ENCODE peak calls at places on chromosomes 13 and 19, in four cellular contexts. I is gastroesophageal sphincter; S is activated CD4-positive, CD25-positive, alpha-beta regulatory T cell treated with anti-CD3 and anti-CD28 coated beads, Interleukin-2, amount 50 U/mL, for 24 hours; G is stimulated activated naive CD8-positive, alpha-beta T cell treated with anti-CD3 and anti-CD28 coated beads, Interleukin-15, Interleukin-2, amounts not matched to agents 100 U/mL and 50 U/mL, for 24 hours. E is an unnamed sample.

GRCh38 chr19:11434703-11435056 is 241 bp downstream of the ODAD3 start:
- ATAC-seq in G (no peak), S (peak; percentile 0), I (no peak), E (peak; percentile 38)

GRCh38 chr19:17020823-17021222 is 5.8 kb downstream of the CPAMD8 start:
- ATAC-seq in I (no peak), G (no peak), S (no peak), E (peak; percentile 34)

GRCh38 chr19:10861118-10861651 is 10.2 kb upstream of the CARM1 start:
- ATAC-seq in G (no peak), I (no peak), S (peak; percentile 28), E (no peak)

GRCh38 chr13:50376895-50377575 is 361.8 kb downstream of the KCNRG start:
- ATAC-seq in I (no peak), S (no peak), G (no peak), E (no peak)

GRCh38 chr19:3481241-3482090 is 1.1 kb upstream of the SMIM24 start:
- ATAC-seq in S (no peak), I (no peak), G (no peak), E (no peak)

GRCh38 chr19:7861619-7862412 is 12.4 kb downstream of the PRR36 start:
- ATAC-seq in I (no peak), G (peak; percentile 2), S (no peak), E (no peak)

GRCh38 chr13:28540612-28541011 is 45.7 kb upstream of the FLT1 start:
- ATAC-seq in G (peak; percentile 40), I (no peak), S (peak; percentile 50), E (peak; percentile 72)

GRCh38 chr13:97284558-97284957 is 62.4 kb downstream of the MBNL2 start:
- ATAC-seq in S (no peak), I (no peak), G (no peak), E (no peak)

GRCh38 chr19:5993516-5994406 is 15.8 kb upstream of the RANBP3 start:
- ATAC-seq in G (no peak), S (no peak), I (peak; percentile 8), E (no peak)

GRCh38 chr13:98875146-98875729 is 102.6 kb downstream of the DOCK9 start:
- ATAC-seq in G (peak; percentile 48), S (peak; percentile 91), I (no peak), E (peak; percentile 64)

GRCh38 chr13:73544175-73544574 is 485.4 kb downstream of the KLF5 start:
- ATAC-seq in S (no peak), G (no peak), I (no peak), E (no peak)

GRCh38 chr13:24076124-24076523 is 84.4 kb upstream of the SPATA13 start:
- ATAC-seq in I (no peak), G (no peak), S (no peak), E (no peak)

GRCh38 chr19:19334063-19334988 is 13.7 kb downstream of the MAU2 start:
- ATAC-seq in I (no peak), G (no peak), S (no peak), E (no peak)

GRCh38 chr19:10587022-10587838 is at the start of gene AP1M2:
- ATAC-seq in S (no peak), I (no peak), G (no peak), E (no peak)

GRCh38 chr13:109654341-109655205 is 131.8 kb downstream of the IRS2 start:
- ATAC-seq in G (no peak), S (no peak), I (peak; percentile 65), E (no peak)

GRCh38 chr13:40292536-40292935 is 373.9 kb downstream of the FOXO1 start:
- ATAC-seq in G (no peak), I (no peak), S (no peak), E (no peak)

GRCh38 chr19:42555317-42555716 is 27.0 kb upstream of the CEACAM1 start:
- ATAC-seq in I (no peak), G (no peak), S (no peak), E (peak; percentile 14)

GRCh38 chr13:75303295-75303694 is 178.7 kb downstream of the TBC1D4 start:
- ATAC-seq in G (no peak), I (no peak), S (no peak), E (no peak)

GRCh38 chr19:6498294-6499036 is 3.6 kb downstream of the TUBB4A start:
- ATAC-seq in G (no peak), S (no peak), I (no peak), E (no peak)

GRCh38 chr13:112161441-112162301 is 94.7 kb downstream of the SOX1 start:
- ATAC-seq in G (no peak), S (no peak), I (no peak), E (no peak)

GRCh38 chr19:4061683-4062575 is 4.8 kb downstream of the ZBTB7A start:
- ATAC-seq in I (no peak), S (no peak), G (no peak), E (no peak)

GRCh38 chr13:99051768-99052455 is 74.0 kb upstream of the DOCK9 start:
- ATAC-seq in I (no peak), S (no peak), G (no peak), E (no peak)

GRCh38 chr13:95479706-95480105 is 72.8 kb upstream of the CLDN10 start:
- ATAC-seq in S (no peak), G (no peak), I (no peak), E (no peak)

GRCh38 chr19:47369923-47370625 is 21.0 kb downstream of the DHX34 start:
- ATAC-seq in I (no peak), S (no peak), G (no peak), E (no peak)

GRCh38 chr13:31925079-31925478 is 106.5 kb upstream of the FRY start:
- ATAC-seq in S (no peak), G (no peak), I (no peak), E (no peak)

GRCh38 chr13:18212873-18213272 is 968.8 kb downstream of the TUBA3C start:
- ATAC-seq in I (peak; percentile 78), G (peak; percentile 33), S (peak; percentile 24), E (peak; percentile 68)

GRCh38 chr19:7706188-7706530 is 4.2 kb upstream of the FCER2 start:
- ATAC-seq in S (no peak), I (no peak), G (no peak), E (no peak)

GRCh38 chr19:1169921-1170885 is 3.9 kb downstream of the SBNO2 start:
- ATAC-seq in S (no peak), G (no peak), I (peak; percentile 27), E (no peak)

GRCh38 chr19:40803857-40804782 is 5.1 kb downstream of the EGLN2 start:
- ATAC-seq in S (peak; percentile 24), I (no peak), G (peak; percentile 26), E (peak; percentile 82)

GRCh38 chr19:36255316-36255715 is 40.4 kb downstream of the ZNF146 start:
- ATAC-seq in G (no peak), S (no peak), I (no peak), E (no peak)

GRCh38 chr19:8578642-8579265 is 1.5 kb upstream of the MYO1F start:
- ATAC-seq in S (peak; percentile 45), I (peak; percentile 42), G (peak; percentile 39), E (peak; percentile 50)

GRCh38 chr19:16428372-16429036 is 43.3 kb downstream of the EPS15L1 start:
- ATAC-seq in I (no peak), S (peak; percentile 27), G (no peak), E (no peak)

GRCh38 chr13:75327132-75327505 is 154.8 kb downstream of the TBC1D4 start:
- ATAC-seq in S (no peak), G (no peak), I (no peak), E (no peak)

GRCh38 chr13:37716796-37717195 is 118.2 kb upstream of the POSTN start:
- ATAC-seq in S (no peak), I (no peak), G (no peak), E (no peak)

GRCh38 chr13:114288157-114288591 is 6.8 kb downstream of the UPF3A start:
- ATAC-seq in G (no peak), I (no peak), S (no peak), E (no peak)

GRCh38 chr13:74444161-74444571 is 310.0 kb upstream of the KLF12 start:
- ATAC-seq in G (no peak), S (no peak), I (no peak), E (no peak)

GRCh38 chr13:99018418-99019180 is 40.7 kb upstream of the DOCK9 start:
- ATAC-seq in I (no peak), S (peak; percentile 75), G (peak; percentile 88), E (no peak)

GRCh38 chr19:45767410-45767880 is 1.6 kb downstream of the SIX5 start:
- ATAC-seq in S (no peak), G (no peak), I (peak; percentile 4), E (no peak)